ENCODE peak calls at places on chromosomes 11 and 22, in seven cellular contexts. A, H, Y, S, D, X and P are unnamed samples.

GRCh38 chr11:10026514-10026913 is 267.5 kb downstream of the SBF2 start:
- DNase-seq in H (no peak), Y (no peak), D (no peak), X (no peak), S (no peak), A (no peak), P (no peak)

GRCh38 chr11:1073261-1073724 is 1.4 kb upstream of the MUC2 start:
- DNase-seq in S (no peak), H (no peak), D (no peak), Y (peak), A (no peak), X (no peak), P (no peak)

GRCh38 chr11:9120659-9121350 is 29.4 kb upstream of the SCUBE2 start:
- DNase-seq in D (no peak), A (no peak), X (no peak), S (no peak), Y (no peak), H (no peak), P (no peak)

GRCh38 chr11:8959546-8960166 is 4.6 kb downstream of the TMEM9B start:
- DNase-seq in H (no peak), X (peak), A (peak), S (no peak), Y (peak), D (peak), P (no peak)

GRCh38 chr22:19376971-19377370 is 54.6 kb downstream of the HIRA start:
- DNase-seq in S (no peak), Y (no peak), A (no peak), D (no peak), X (no peak), H (no peak), P (no peak)

GRCh38 chr22:44862981-44863860 is 110.8 kb downstream of the ARHGAP8 start:
- DNase-seq in X (no peak), H (no peak), A (no peak), S (no peak), Y (no peak), D (no peak), P (no peak)

GRCh38 chr11:15075162-15075526 is 1.8 kb downstream of the CALCB start:
- DNase-seq in Y (no peak), X (no peak), H (no peak), S (no peak), D (no peak), A (no peak), P (no peak)

GRCh38 chr11:61342207-61342803 is 9.3 kb downstream of the TKFC start:
- DNase-seq in X (no peak), D (no peak), H (no peak), S (no peak), Y (no peak), A (no peak), P (no peak)

GRCh38 chr11:95684170-95684569 is 105.4 kb downstream of the FAM76B start:
- DNase-seq in Y (no peak), H (no peak), X (no peak), D (no peak), A (no peak), S (no peak), P (no peak)

GRCh38 chr11:113876074-113876797 is 864 bp upstream of the USP28 start:
- DNase-seq in S (no peak), D (peak), H (no peak), Y (peak), A (no peak), X (no peak), P (no peak)

GRCh38 chr22:45502215-45503070 is at the start of gene FBLN1:
- DNase-seq in Y (no peak), S (no peak), A (no peak), H (no peak), X (peak), D (peak), P (no peak)

GRCh38 chr11:26946209-26946828 is 47.6 kb upstream of the FIBIN start:
- DNase-seq in A (no peak), H (no peak), Y (no peak), S (no peak), X (no peak), D (no peak), P (no peak)

GRCh38 chr11:7528514-7529049 is 14.8 kb downstream of the PPFIBP2 start:
- DNase-seq in X (no peak), Y (no peak), D (no peak), H (no peak), S (no peak), A (no peak), P (no peak)

GRCh38 chr22:45893516-45893915 is 83.4 kb downstream of the WNT7B start:
- DNase-seq in A (no peak), H (no peak), Y (no peak), D (no peak), S (no peak), X (no peak), P (no peak)

GRCh38 chr11:8784936-8785335 is 102.3 kb downstream of the RPL27A start:
- DNase-seq in X (no peak), S (no peak), Y (no peak), D (no peak), A (no peak), H (no peak), P (no peak)

GRCh38 chr11:449889-450808 is at the start of gene PTDSS2:
- DNase-seq in Y (peak), D (peak), H (peak), S (peak), X (peak), A (peak), P (peak)

GRCh38 chr11:57964660-57965059 is 59.0 kb upstream of the OR9Q1 start:
- DNase-seq in A (no peak), D (no peak), S (no peak), X (no peak), Y (no peak), H (no peak), P (no peak)

GRCh38 chr11:120605469-120605868 is 93.9 kb downstream of the GRIK4 start:
- DNase-seq in A (no peak), X (no peak), D (no peak), S (no peak), H (no peak), Y (no peak), P (no peak)

GRCh38 chr22:50621948-50622722 is 5.8 kb downstream of the ARSA start:
- DNase-seq in S (no peak), X (no peak), D (no peak), A (no peak), Y (peak), H (peak), P (peak)

GRCh38 chr11:70740475-70740825 is 342.1 kb downstream of the CTTN start:
- DNase-seq in Y (no peak), D (no peak), H (no peak), A (no peak), X (no peak), S (no peak), P (no peak)

GRCh38 chr11:117918366-117919255 is 10.6 kb downstream of the TMPRSS13 start:
- DNase-seq in S (no peak), Y (no peak), D (no peak), A (no peak), X (no peak), H (no peak), P (no peak)

GRCh38 chr22:29487587-29487986 is 7.6 kb downstream of the NEFH start:
- DNase-seq in A (no peak), Y (no peak), H (no peak), S (no peak), X (no peak), D (no peak), P (no peak)

GRCh38 chr22:35335468-35335867 is 35.8 kb downstream of the TOM1 start:
- DNase-seq in H (no peak), D (no peak), X (no peak), S (no peak), A (no peak), Y (no peak), P (no peak)

GRCh38 chr11:123519055-123519796 is 89.2 kb downstream of the GRAMD1B start:
- DNase-seq in X (no peak), S (no peak), A (no peak), Y (no peak), D (no peak), H (no peak), P (no peak)

GRCh38 chr11:86511086-86511551 is 136.4 kb downstream of the CCDC81 start:
- DNase-seq in D (no peak), S (no peak), H (no peak), X (no peak), A (no peak), Y (peak), P (no peak)

GRCh38 chr22:29892315-29892714 is 9.3 kb downstream of the MTMR3 start:
- DNase-seq in X (no peak), D (no peak), Y (no peak), H (no peak), A (no peak), S (no peak), P (no peak)

GRCh38 chr11:35165416-35166368 is 26.7 kb downstream of the CD44 start:
- DNase-seq in A (peak), X (no peak), D (no peak), H (peak), S (peak), Y (peak), P (peak)

GRCh38 chr11:111135101-111135500 is 110.4 kb upstream of the POU2AF2 start:
- DNase-seq in D (peak), X (no peak), S (no peak), Y (no peak), H (no peak), A (no peak), P (no peak)

GRCh38 chr11:35629511-35629910 is 11.3 kb downstream of the FJX1 start:
- DNase-seq in A (no peak), H (no peak), D (no peak), S (no peak), Y (no peak), X (no peak), P (no peak)

GRCh38 chr11:126457817-126458216 is 102.3 kb downstream of the ST3GAL4 start:
- DNase-seq in D (no peak), Y (no peak), S (no peak), A (no peak), X (no peak), H (no peak), P (no peak)

GRCh38 chr11:44507896-44508440 is 57.5 kb upstream of the CD82 start:
- DNase-seq in D (no peak), A (no peak), Y (no peak), S (no peak), H (no peak), X (no peak), P (no peak)

GRCh38 chr11:6474806-6475500 is 1.2 kb upstream of the TRIM3 start:
- DNase-seq in A (no peak), D (no peak), H (no peak), Y (no peak), S (no peak), X (no peak), P (no peak)

GRCh38 chr11:19370100-19370861 is 129.5 kb upstream of the E2F8 start:
- DNase-seq in H (no peak), S (no peak), X (no peak), A (no peak), D (no peak), Y (no peak), P (no peak)

GRCh38 chr22:38750638-38751037 is 5.2 kb downstream of the SUN2 start:
- DNase-seq in H (no peak), S (no peak), A (no peak), Y (no peak), D (no peak), X (no peak), P (no peak)

GRCh38 chr22:36659762-36660509 is 43.6 kb downstream of the CACNG2 start:
- DNase-seq in D (peak), Y (peak), X (no peak), A (no peak), S (peak), H (no peak), P (no peak)

GRCh38 chr22:50735739-50736030 is 2.3 kb upstream of the ACR start:
- DNase-seq in A (no peak), D (no peak), S (no peak), Y (no peak), H (no peak), X (no peak), P (no peak)

GRCh38 chr22:36858966-36859365 is 1.8 kb upstream of the NCF4 start:
- DNase-seq in D (no peak), H (no peak), S (no peak), X (no peak), A (no peak), Y (no peak), P (no peak)

GRCh38 chr11:24683578-24683977 is 186.7 kb downstream of the LUZP2 start:
- DNase-seq in H (no peak), X (no peak), Y (no peak), A (no peak), D (peak), S (no peak), P (no peak)